ENCODE peak calls at places on chromosomes 12 and 14, in six cellular contexts. U, F, S, I, J and Q are unnamed samples.
A peak's percentile ranks its signal among the peaks of the same experiment; 100 is the strongest.

GRCh38 chr12:114547636-114548035 is 136.3 kb downstream of the TBX3 start:
- DNase-seq in U (no peak), F (no peak), S (no peak), I (no peak), J (no peak), Q (no peak)

GRCh38 chr14:65336191-65336591 is 76.3 kb upstream of the FUT8 start:
- DNase-seq in F (no peak), S (no peak), I (no peak), J (no peak), U (no peak), Q (no peak)

GRCh38 chr14:82501554-82501953 is 967.9 kb upstream of the SEL1L start:
- DNase-seq in F (no peak), J (no peak), S (no peak), I (peak; percentile 76), U (no peak), Q (peak; percentile 69)

GRCh38 chr12:87779016-87779415 is 250.2 kb downstream of the C12orf50 start:
- DNase-seq in J (no peak), S (no peak), I (no peak), F (no peak), U (no peak), Q (no peak)

GRCh38 chr14:33682746-33683145 is 268.1 kb downstream of the EGLN3 start:
- DNase-seq in U (no peak), S (peak; percentile 90), J (peak; percentile 79), I (no peak), F (no peak), Q (no peak)

GRCh38 chr12:12665194-12665593 is 30.8 kb downstream of the GPR19 start:
- DNase-seq in S (no peak), U (no peak), I (no peak), J (no peak), F (no peak), Q (no peak)

GRCh38 chr12:116377194-116377735 is 99.8 kb upstream of the MED13L start:
- DNase-seq in I (no peak), J (no peak), F (no peak), U (no peak), S (no peak), Q (no peak)

GRCh38 chr12:113262710-113263109 is 41.4 kb downstream of the TPCN1 start:
- DNase-seq in U (no peak), I (no peak), F (no peak), J (peak; percentile 39), S (no peak), Q (no peak)

GRCh38 chr14:100605706-100606686 is 18.8 kb upstream of the BEGAIN start:
- DNase-seq in S (no peak), U (no peak), I (no peak), F (no peak), J (no peak), Q (no peak)

GRCh38 chr14:79084861-79085260 is 914.7 kb downstream of the NRXN3 start:
- DNase-seq in U (no peak), F (no peak), I (peak; percentile 96), S (peak; percentile 56), J (no peak), Q (peak; percentile 20)